ENCODE peak calls at places on chromosomes 2 and 18, in nine cellular contexts. Q is fibroblast of lung, M is skeletal muscle cell, K is BJ, Z is A549, H is lower lobe of right lung, U is IMR-90, L is HFF-Myc, W is epithelial cell of proximal tubule. O is an unnamed sample.

GRCh38 chr2:202037086-202037485 is 3.4 kb downstream of the FZD7 start:
- DNase-seq in Q (peak; percentile 61), M (no peak), K (no peak), Z (no peak), H (no peak), U (peak; percentile 63), L (no peak), W (no peak), O (no peak)

GRCh38 chr2:69210386-69210785 is 176.6 kb downstream of the GFPT1 start:
- DNase-seq in Q (no peak), M (no peak), K (no peak), Z (no peak), H (no peak), U (no peak), L (no peak), W (no peak), O (no peak)

GRCh38 chr2:70937866-70938579 is 2.3 kb downstream of the ATP6V1B1 start:
- DNase-seq in Q (no peak), M (no peak), K (no peak), Z (no peak), H (no peak), U (no peak), L (no peak), W (no peak), O (no peak)

GRCh38 chr2:75564026-75564688 is 3.4 kb upstream of the EVA1A start:
- DNase-seq in Q (peak; percentile 54), M (no peak), K (no peak), Z (no peak), H (no peak), U (no peak), L (no peak), W (no peak), O (no peak)

GRCh38 chr2:99101697-99102096 is 39.8 kb upstream of the C2orf15 start:
- DNase-seq in Q (no peak), M (peak; percentile 8), K (no peak), Z (no peak), H (no peak), U (peak; percentile 3), L (no peak), W (no peak), O (no peak)

GRCh38 chr2:61694312-61695274 is 156.4 kb upstream of the XPO1 start:
- DNase-seq in Q (peak; percentile 82), M (peak; percentile 52), K (no peak), Z (peak; percentile 94), H (peak; percentile 97), U (peak; percentile 75), L (peak; percentile 63), W (no peak), O (peak; percentile 41)

GRCh38 chr18:76274470-76275289 is 220.4 kb downstream of the ZNF516 start:
- DNase-seq in Q (no peak), M (no peak), K (no peak), Z (peak; percentile 11), H (no peak), U (no peak), L (no peak), W (no peak), O (no peak)

GRCh38 chr2:181130686-181131085 is 150.3 kb downstream of the UBE2E3 start:
- DNase-seq in Q (no peak), M (no peak), K (no peak), Z (no peak), H (no peak), U (no peak), L (no peak), W (no peak), O (no peak)

GRCh38 chr18:80245781-80246655 is 1.3 kb downstream of the PARD6G start:
- DNase-seq in Q (peak; percentile 17), M (no peak), K (no peak), Z (no peak), H (no peak), U (no peak), L (no peak), W (no peak), O (no peak)

GRCh38 chr18:80243204-80243603 is 4.1 kb downstream of the PARD6G start:
- DNase-seq in Q (no peak), M (no peak), K (no peak), Z (no peak), H (no peak), U (no peak), L (no peak), W (no peak), O (no peak)

GRCh38 chr18:80246656-80247402 is 485 bp downstream of the PARD6G start:
- DNase-seq in Q (peak; percentile 26), M (no peak), K (no peak), Z (no peak), H (no peak), U (no peak), L (no peak), W (no peak), O (no peak)

GRCh38 chr18:80244167-80244566 is 3.1 kb downstream of the PARD6G start:
- DNase-seq in Q (no peak), M (no peak), K (no peak), Z (no peak), H (no peak), U (no peak), L (no peak), W (no peak), O (no peak)

DNA sequence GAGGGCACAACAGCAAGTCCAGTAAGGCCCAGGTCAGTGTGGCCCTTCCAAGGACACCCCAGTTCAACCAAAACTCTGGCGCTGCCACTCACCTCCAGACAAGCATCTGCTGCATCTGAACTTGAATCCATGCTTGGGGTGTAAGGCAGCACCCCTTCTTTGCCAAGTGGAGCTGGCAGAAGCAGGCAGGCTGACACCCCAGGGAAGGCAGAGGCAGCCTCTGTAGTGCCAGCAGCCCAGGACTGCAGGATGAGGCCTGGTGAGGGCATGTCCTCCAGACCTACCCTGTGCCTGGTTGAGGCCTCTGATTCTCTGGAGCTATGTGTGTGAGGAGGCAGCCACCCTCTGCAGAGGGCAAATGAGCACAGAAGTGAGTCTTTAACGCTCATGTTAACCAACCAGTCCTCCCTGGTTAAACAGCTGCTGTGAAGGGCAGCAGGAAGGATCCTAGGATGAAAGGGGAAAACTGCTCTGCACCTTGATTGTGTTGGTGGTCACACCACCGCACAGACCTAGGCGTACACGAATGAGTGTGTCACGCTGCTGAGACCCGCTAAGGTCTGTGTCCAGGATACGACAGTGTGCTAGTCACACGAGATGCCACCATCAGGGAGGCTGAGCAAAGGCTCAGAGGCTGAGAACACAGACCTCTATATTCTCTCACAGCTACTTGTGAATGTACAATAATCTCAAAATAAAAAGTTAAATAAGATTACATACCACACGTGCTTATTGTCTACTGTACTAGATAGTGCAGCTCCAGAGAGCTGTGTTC is 2.2 kb downstream of the PARD6G start:
- DNase-seq in Q (no peak), M (no peak), K (no peak), Z (no peak), H (no peak), U (no peak), L (no peak), W (no peak), O (no peak)
- H3K4me3 ChIP-seq in Q (no peak overlapping the region), M (no peak overlapping the region), K (no peak overlapping the region), Z (no peak overlapping the region), H (peak overlapping the region; percentile 74), U (no peak overlapping the region), L (peak overlapping the region; percentile 72), W (no peak overlapping the region), O (peak overlapping the region; percentile 80)

DNA sequence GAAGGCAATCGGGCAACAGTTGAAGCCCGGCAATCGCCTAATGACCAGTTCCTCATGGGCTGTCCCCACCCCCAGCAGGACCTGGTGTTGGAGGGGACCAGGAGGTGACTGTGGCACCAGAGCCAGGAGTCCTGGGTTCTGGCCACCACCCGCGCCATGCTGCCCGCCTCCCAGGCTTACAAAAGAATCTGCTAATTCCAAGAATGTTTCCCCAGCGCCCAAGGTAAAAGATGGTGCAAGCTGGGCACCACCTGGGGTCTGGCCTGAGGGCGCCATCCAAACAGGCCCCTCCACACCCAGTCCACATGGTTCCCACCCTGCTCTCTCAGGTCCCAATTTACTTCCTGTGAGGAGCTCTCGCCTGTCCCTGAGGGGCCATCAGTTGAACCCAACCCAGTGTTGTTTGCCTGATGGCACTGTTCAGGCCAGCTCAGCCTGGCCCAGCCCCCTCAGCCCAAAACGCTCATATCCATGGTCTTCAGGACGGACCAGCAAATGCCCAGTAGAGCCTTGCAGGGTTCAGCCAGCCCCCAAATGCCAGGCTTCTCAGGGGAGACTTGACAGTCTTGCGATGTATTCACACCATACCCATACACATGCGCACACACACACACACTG is 5.1 kb downstream of the SDC1 start:
- DNase-seq in Q (no peak), M (no peak), K (no peak), Z (no peak), H (no peak), U (no peak), L (no peak), W (no peak), O (no peak)
- H3K4me3 ChIP-seq in Q (no peak overlapping the region), M (no peak overlapping the region), K (no peak overlapping the region), Z (no peak overlapping the region), H (no peak overlapping the region), U (no peak overlapping the region), L (no peak overlapping the region), W (no peak overlapping the region), O (peak overlapping the region; percentile 19)

GRCh38 chr18:57439617-57439975 is 4.4 kb downstream of the ONECUT2 start:
- DNase-seq in Q (no peak), M (no peak), K (no peak), Z (no peak), H (no peak), U (no peak), L (no peak), W (no peak), O (no peak)

GRCh38 chr18:57440331-57441101 is 5.3 kb downstream of the ONECUT2 start:
- DNase-seq in Q (no peak), M (no peak), K (no peak), Z (no peak), H (no peak), U (no peak), L (no peak), W (no peak), O (no peak)

GRCh38 chr18:57441395-57441794 is 6.2 kb downstream of the ONECUT2 start:
- DNase-seq in Q (peak; percentile 30), M (no peak), K (no peak), Z (no peak), H (no peak), U (peak; percentile 33), L (no peak), W (peak; percentile 26), O (no peak)

GRCh38 chr18:57438669-57439616 is 3.8 kb downstream of the ONECUT2 start:
- DNase-seq in Q (no peak), M (no peak), K (no peak), Z (peak; percentile 43), H (no peak), U (no peak), L (no peak), W (no peak), O (no peak)

GRCh38 chr18:57439985-57440330 is 4.8 kb downstream of the ONECUT2 start:
- DNase-seq in Q (no peak), M (no peak), K (no peak), Z (no peak), H (no peak), U (no peak), L (no peak), W (no peak), O (no peak)
- H3K4me3 ChIP-seq in Q (no peak overlapping the region), M (no peak overlapping the region), K (no peak overlapping the region), Z (no peak overlapping the region), H (no peak overlapping the region), U (no peak overlapping the region), L (no peak overlapping the region), W (no peak overlapping the region), O (no peak overlapping the region)

GRCh38 chr2:231672617-231673347 is 35.5 kb upstream of the PTMA start:
- DNase-seq in Q (peak; percentile 46), M (no peak), K (no peak), Z (peak; percentile 89), H (peak; percentile 81), U (peak; percentile 32), L (no peak), W (no peak), O (no peak)

GRCh38 chr2:231671617-231672350 is 36.5 kb upstream of the PTMA start:
- DNase-seq in Q (no peak), M (no peak), K (no peak), Z (no peak), H (peak; percentile 69), U (no peak), L (no peak), W (no peak), O (no peak)

GRCh38 chr2:231673348-231673770 is 35.0 kb upstream of the PTMA start:
- DNase-seq in Q (peak; percentile 62), M (no peak), K (no peak), Z (peak; percentile 95), H (peak; percentile 89), U (peak; percentile 28), L (no peak), W (no peak), O (no peak)

GRCh38 chr2:231668981-231669380 is 39.3 kb upstream of the PTMA start:
- DNase-seq in Q (no peak), M (no peak), K (no peak), Z (no peak), H (no peak), U (no peak), L (no peak), W (no peak), O (no peak)

GRCh38 chr2:231670892-231671616 is 37.3 kb upstream of the PTMA start:
- DNase-seq in Q (no peak), M (no peak), K (no peak), Z (peak; percentile 53), H (no peak), U (no peak), L (no peak), W (no peak), O (no peak)
- H3K4me3 ChIP-seq in Q (no peak overlapping the region), M (no peak overlapping the region), K (no peak overlapping the region), Z (no peak overlapping the region), H (peak overlapping the region; percentile 11), U (no peak overlapping the region), L (no peak overlapping the region), W (no peak overlapping the region), O (no peak overlapping the region)

O was measured in keratinocyte.